ENCODE peak calls at places on chromosomes 12 and 14, in five cellular contexts. One of them, this sample, is unnamed.

GRCh38 chr12:6667559-6668210 is 4.8 kb upstream of the ING4 start:
- DNase-seq in cardiac fibroblast: no peak
- DNase-seq in mucosa of descending colon: no peak
- DNase-seq in kidney epithelial cell: no peak
- DNase-seq in adrenal gland: no peak
- DNase-seq in this sample: no peak

GRCh38 chr14:104978774-104979691 is 859 bp upstream of the AHNAK2 start:
- DNase-seq in adrenal gland: peak
- DNase-seq in mucosa of descending colon: no peak
- DNase-seq in cardiac fibroblast: no peak
- DNase-seq in kidney epithelial cell: no peak
- DNase-seq in this sample: peak

GRCh38 chr12:104958946-104959841 is 1.1 kb upstream of the SLC41A2 start:
- DNase-seq in adrenal gland: peak
- DNase-seq in kidney epithelial cell: no peak
- DNase-seq in cardiac fibroblast: peak
- DNase-seq in mucosa of descending colon: no peak
- DNase-seq in this sample: no peak

GRCh38 chr12:113468365-113469223 is 3.1 kb downstream of the LHX5 start:
- DNase-seq in adrenal gland: no peak
- DNase-seq in kidney epithelial cell: no peak
- DNase-seq in cardiac fibroblast: no peak
- DNase-seq in mucosa of descending colon: no peak
- DNase-seq in this sample: no peak

GRCh38 chr12:125533434-125534029 is 468.3 kb downstream of the AACS start:
- DNase-seq in mucosa of descending colon: no peak
- DNase-seq in kidney epithelial cell: no peak
- DNase-seq in cardiac fibroblast: no peak
- DNase-seq in adrenal gland: peak
- DNase-seq in this sample: no peak

GRCh38 chr14:22008098-22008412 is 334.4 kb upstream of the OR4E1 start:
- DNase-seq in cardiac fibroblast: no peak
- DNase-seq in kidney epithelial cell: no peak
- DNase-seq in mucosa of descending colon: no peak
- DNase-seq in adrenal gland: no peak
- DNase-seq in this sample: no peak

GRCh38 chr14:74604896-74605295 is 7.1 kb downstream of the LTBP2 start:
- DNase-seq in mucosa of descending colon: no peak
- DNase-seq in adrenal gland: no peak
- DNase-seq in cardiac fibroblast: no peak
- DNase-seq in kidney epithelial cell: no peak
- DNase-seq in this sample: no peak

GRCh38 chr14:35133542-35134328 is 11.4 kb downstream of the PRORP start:
- DNase-seq in kidney epithelial cell: no peak
- DNase-seq in mucosa of descending colon: no peak
- DNase-seq in cardiac fibroblast: peak
- DNase-seq in adrenal gland: no peak
- DNase-seq in this sample: no peak

GRCh38 chr12:53983580-53984572 is 1.1 kb upstream of the HOXC10 start:
- DNase-seq in adrenal gland: no peak
- DNase-seq in mucosa of descending colon: peak
- DNase-seq in kidney epithelial cell: no peak
- DNase-seq in cardiac fibroblast: no peak
- DNase-seq in this sample: no peak

GRCh38 chr14:94992046-94992445 is 165.3 kb downstream of the DICER1 start:
- DNase-seq in cardiac fibroblast: no peak
- DNase-seq in mucosa of descending colon: no peak
- DNase-seq in adrenal gland: no peak
- DNase-seq in kidney epithelial cell: no peak
- DNase-seq in this sample: no peak

GRCh38 chr12:4251228-4251891 is 22.2 kb upstream of the CCND2 start:
- DNase-seq in adrenal gland: no peak
- DNase-seq in mucosa of descending colon: no peak
- DNase-seq in kidney epithelial cell: no peak
- DNase-seq in cardiac fibroblast: no peak
- DNase-seq in this sample: no peak

GRCh38 chr12:30926243-30927209 is at the start of gene TSPAN11:
- DNase-seq in cardiac fibroblast: peak
- DNase-seq in mucosa of descending colon: no peak
- DNase-seq in adrenal gland: no peak
- DNase-seq in kidney epithelial cell: no peak
- DNase-seq in this sample: no peak

GRCh38 chr12:291153-291723 is 28.6 kb upstream of the SLC6A13 start:
- DNase-seq in mucosa of descending colon: no peak
- DNase-seq in kidney epithelial cell: no peak
- DNase-seq in adrenal gland: no peak
- DNase-seq in cardiac fibroblast: no peak
- DNase-seq in this sample: no peak

GRCh38 chr14:104743461-104744380 is 9.2 kb upstream of the SIVA1 start:
- DNase-seq in mucosa of descending colon: peak
- DNase-seq in kidney epithelial cell: no peak
- DNase-seq in cardiac fibroblast: no peak
- DNase-seq in adrenal gland: no peak
- DNase-seq in this sample: no peak

GRCh38 chr12:106113446-106114083 is 25.2 kb downstream of the NUAK1 start:
- DNase-seq in kidney epithelial cell: no peak
- DNase-seq in adrenal gland: no peak
- DNase-seq in mucosa of descending colon: no peak
- DNase-seq in cardiac fibroblast: no peak
- DNase-seq in this sample: no peak

GRCh38 chr12:4119157-4119761 is 154.3 kb upstream of the CCND2 start:
- DNase-seq in adrenal gland: no peak
- DNase-seq in mucosa of descending colon: no peak
- DNase-seq in cardiac fibroblast: no peak
- DNase-seq in kidney epithelial cell: no peak
- DNase-seq in this sample: no peak

GRCh38 chr12:12441891-12442461 is 85.1 kb downstream of the BORCS5 start:
- DNase-seq in mucosa of descending colon: peak
- DNase-seq in cardiac fibroblast: peak
- DNase-seq in adrenal gland: no peak
- DNase-seq in kidney epithelial cell: no peak
- DNase-seq in this sample: no peak

GRCh38 chr14:105328678-105329390 is 14.3 kb downstream of the PACS2 start:
- DNase-seq in kidney epithelial cell: no peak
- DNase-seq in mucosa of descending colon: no peak
- DNase-seq in adrenal gland: no peak
- DNase-seq in cardiac fibroblast: no peak
- DNase-seq in this sample: no peak

GRCh38 chr12:3170423-3171194 is 93.4 kb downstream of the TSPAN9 start:
- DNase-seq in kidney epithelial cell: peak
- DNase-seq in mucosa of descending colon: no peak
- DNase-seq in adrenal gland: no peak
- DNase-seq in cardiac fibroblast: peak
- DNase-seq in this sample: no peak

GRCh38 chr14:65210118-65210826 is 108.0 kb upstream of the MAX start:
- DNase-seq in kidney epithelial cell: no peak
- DNase-seq in cardiac fibroblast: peak
- DNase-seq in mucosa of descending colon: no peak
- DNase-seq in adrenal gland: no peak
- DNase-seq in this sample: no peak

GRCh38 chr14:65211341-65211987 is 109.1 kb upstream of the MAX start:
- DNase-seq in adrenal gland: no peak
- DNase-seq in cardiac fibroblast: peak
- DNase-seq in kidney epithelial cell: peak
- DNase-seq in mucosa of descending colon: no peak
- DNase-seq in this sample: no peak

GRCh38 chr14:65213316-65213715 is 111.0 kb upstream of the MAX start:
- DNase-seq in mucosa of descending colon: no peak
- DNase-seq in adrenal gland: no peak
- DNase-seq in kidney epithelial cell: no peak
- DNase-seq in cardiac fibroblast: no peak
- DNase-seq in this sample: no peak

GRCh38 chr14:65210827-65211192 is 108.5 kb upstream of the MAX start:
- DNase-seq in cardiac fibroblast: no peak
- DNase-seq in kidney epithelial cell: no peak
- DNase-seq in adrenal gland: no peak
- DNase-seq in mucosa of descending colon: no peak
- DNase-seq in this sample: no peak

DNA sequence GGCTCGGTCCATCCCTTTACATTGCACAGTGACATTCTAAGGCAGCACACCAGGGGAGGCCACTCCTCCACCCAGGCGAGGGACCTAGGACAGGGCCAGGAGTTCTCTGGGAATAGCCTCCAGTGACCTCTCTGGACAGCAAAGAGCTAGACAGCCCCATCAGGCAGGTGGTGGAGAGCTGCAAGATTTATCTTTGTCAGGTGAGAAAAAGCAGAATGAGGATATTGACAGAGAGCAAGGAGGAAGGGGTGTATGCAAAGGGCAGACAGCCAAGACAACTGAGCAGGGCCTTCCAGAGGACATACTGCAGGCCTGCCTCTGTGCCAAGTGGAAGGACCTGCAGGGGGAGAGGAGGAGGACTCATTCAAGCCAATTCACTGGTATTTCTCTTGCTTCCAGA is 112.4 kb upstream of the MAX start:
- DNase-seq in kidney epithelial cell: no peak
- DNase-seq in adrenal gland: peak
- DNase-seq in mucosa of descending colon: no peak
- DNase-seq in cardiac fibroblast: peak
- DNase-seq in this sample: no peak
- TF ChIP-seq CTCF in kidney epithelial cell: no peak
- TF ChIP-seq CTCF in adrenal gland: no peak
- TF ChIP-seq CTCF in mucosa of descending colon: no peak
- TF ChIP-seq CTCF in cardiac fibroblast: no peak
- TF ChIP-seq CTCF in this sample: no peak

GRCh38 chr12:45658066-45658465 is 71.4 kb upstream of the ARID2 start:
- DNase-seq in cardiac fibroblast: no peak
- DNase-seq in kidney epithelial cell: no peak
- DNase-seq in mucosa of descending colon: no peak
- DNase-seq in adrenal gland: no peak
- DNase-seq in this sample: no peak

GRCh38 chr12:45655753-45656152 is 73.8 kb upstream of the ARID2 start:
- DNase-seq in mucosa of descending colon: no peak
- DNase-seq in kidney epithelial cell: no peak
- DNase-seq in adrenal gland: no peak
- DNase-seq in cardiac fibroblast: no peak
- DNase-seq in this sample: no peak

GRCh38 chr12:45651029-45651428 is 78.5 kb upstream of the ARID2 start:
- DNase-seq in cardiac fibroblast: no peak
- DNase-seq in mucosa of descending colon: no peak
- DNase-seq in kidney epithelial cell: no peak
- DNase-seq in adrenal gland: no peak
- DNase-seq in this sample: no peak

GRCh38 chr12:45654002-45654401 is 75.5 kb upstream of the ARID2 start:
- DNase-seq in adrenal gland: no peak
- DNase-seq in mucosa of descending colon: no peak
- DNase-seq in kidney epithelial cell: no peak
- DNase-seq in cardiac fibroblast: no peak
- DNase-seq in this sample: no peak

DNA sequence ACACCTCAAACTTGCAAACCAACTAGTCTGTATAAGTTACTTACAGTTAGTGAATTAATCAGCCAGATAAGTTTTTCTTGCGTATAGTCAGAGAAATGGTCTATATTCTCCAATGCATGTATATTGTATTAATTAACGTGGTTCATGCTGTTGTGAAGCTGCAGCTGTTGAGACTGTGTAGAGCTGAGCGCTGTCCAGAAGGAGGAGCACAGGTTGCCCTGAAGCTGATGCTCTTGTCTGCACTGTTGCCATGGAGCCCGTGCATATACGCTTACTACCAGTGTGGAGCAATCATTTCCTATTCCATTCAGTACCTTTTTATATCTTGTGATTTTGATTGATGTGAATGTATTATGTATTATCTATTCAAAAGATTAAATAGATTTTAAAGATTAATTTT is 74.3 kb upstream of the ARID2 start:
- DNase-seq in kidney epithelial cell: no peak
- DNase-seq in adrenal gland: no peak
- DNase-seq in mucosa of descending colon: no peak
- DNase-seq in cardiac fibroblast: peak
- DNase-seq in this sample: no peak
- TF ChIP-seq CTCF in kidney epithelial cell: no peak
- TF ChIP-seq CTCF in adrenal gland: no peak
- TF ChIP-seq CTCF in mucosa of descending colon: no peak
- TF ChIP-seq CTCF in cardiac fibroblast: no peak
- TF ChIP-seq CTCF in this sample: no peak

DNA sequence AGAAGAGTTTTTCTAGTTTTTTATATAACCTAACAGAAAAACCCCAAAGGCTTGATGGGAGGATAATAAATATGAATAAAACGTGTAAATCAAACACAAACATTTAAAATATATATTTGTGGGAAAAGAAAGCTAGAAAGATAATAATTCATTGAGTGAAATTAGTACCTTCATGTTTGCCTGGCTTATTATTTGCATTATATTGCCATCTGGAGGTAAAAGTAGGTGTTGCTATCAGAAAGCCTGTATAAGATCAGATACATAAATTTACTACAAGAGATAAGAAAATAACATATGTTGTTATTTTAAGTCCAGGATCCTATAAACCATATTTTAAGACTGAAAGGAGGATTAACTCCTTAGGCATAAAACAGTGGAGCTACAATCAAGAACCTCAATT is 77.7 kb downstream of the NTS start:
- DNase-seq in kidney epithelial cell: no peak
- DNase-seq in cardiac fibroblast: peak
- DNase-seq in adrenal gland: no peak
- DNase-seq in mucosa of descending colon: no peak
- DNase-seq in this sample: no peak
- TF ChIP-seq CTCF in kidney epithelial cell: peak
- TF ChIP-seq CTCF in cardiac fibroblast: peak
- TF ChIP-seq CTCF in adrenal gland: no peak
- TF ChIP-seq CTCF in mucosa of descending colon: no peak
- TF ChIP-seq CTCF in this sample: no peak

DNA sequence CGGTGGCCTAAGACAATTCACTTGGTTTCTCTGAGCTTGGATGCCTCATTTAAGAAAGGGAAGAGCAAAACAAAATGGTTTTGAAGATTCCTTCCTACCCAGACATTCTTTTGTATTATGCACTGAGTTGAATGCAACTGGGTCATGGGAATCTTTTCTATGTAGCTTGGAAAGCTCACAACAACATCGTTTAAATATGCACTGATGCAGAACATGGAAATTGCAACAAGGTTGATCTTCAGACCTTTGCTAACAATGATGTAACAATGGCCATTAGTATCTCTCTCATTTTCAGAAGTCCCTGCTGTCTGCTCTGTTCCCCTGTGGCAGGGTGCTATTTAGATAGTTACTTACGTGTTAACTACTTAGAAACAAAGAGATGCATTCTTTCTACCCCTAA is 30.1 kb upstream of the IGF1 start:
- DNase-seq in adrenal gland: no peak
- DNase-seq in mucosa of descending colon: no peak
- DNase-seq in kidney epithelial cell: no peak
- DNase-seq in cardiac fibroblast: no peak
- DNase-seq in this sample: no peak
- TF ChIP-seq CTCF in adrenal gland: no peak
- TF ChIP-seq CTCF in mucosa of descending colon: no peak
- TF ChIP-seq CTCF in kidney epithelial cell: no peak
- TF ChIP-seq CTCF in cardiac fibroblast: no peak
- TF ChIP-seq CTCF in this sample: no peak

This sample was measured in CD14-positive monocyte.